ENCODE peak calls at places on chromosome 19, in ten cellular contexts. D is C1 segment of cervical spinal cord; E is dermis microvascular lymphatic vessel endothelial cell; N is effector CD4-positive, alpha-beta T cell; K is CD4-positive, alpha-beta memory T cell; S is body of pancreas; M is endothelial cell of umbilical vein; X is SW480; I is ELR; O is T-helper 17 cell. Y is an unnamed sample.

GRCh38 chr19:44260343-44260681 is 626 bp downstream of the ZNF233 start:
- DNase-seq in O (no peak), N (no peak), S (no peak), K (no peak), I (no peak), X (no peak), E (no peak), M (no peak), D (no peak), Y (no peak)

GRCh38 chr19:11005521-11005920 is 44.7 kb downstream of the SMARCA4 start:
- DNase-seq in K (no peak), E (no peak), M (no peak), N (no peak), D (no peak), I (no peak), S (no peak), O (no peak), X (no peak), Y (no peak)

GRCh38 chr19:9306443-9306842 is 3.2 kb downstream of the ZNF699 start:
- DNase-seq in D (no peak), S (no peak), E (no peak), N (no peak), K (no peak), M (no peak), O (no peak), I (peak), X (no peak), Y (no peak)

GRCh38 chr19:10009269-10009665 is 1.0 kb downstream of the COL5A3 start:
- DNase-seq in O (peak), E (no peak), I (peak), N (peak), S (peak), M (peak), K (peak), D (no peak), X (no peak), Y (no peak)

GRCh38 chr19:38061294-38061693 is 154.3 kb downstream of the SIPA1L3 start:
- DNase-seq in K (no peak), E (no peak), S (no peak), I (peak), M (no peak), D (no peak), O (no peak), N (no peak), X (peak), Y (no peak)

GRCh38 chr19:50377051-50377441 is 789 bp downstream of the NR1H2 start:
- DNase-seq in O (peak), D (no peak), I (no peak), S (peak), N (peak), M (peak), K (peak), E (no peak), X (peak), Y (no peak)

GRCh38 chr19:16626796-16627193 is 1.2 kb downstream of the MED26 start:
- DNase-seq in X (no peak), K (no peak), S (no peak), O (no peak), M (no peak), D (no peak), E (no peak), N (no peak), I (peak), Y (no peak)

GRCh38 chr19:50203281-50204080 is at the start of gene MYH14:
- DNase-seq in E (peak), N (no peak), D (peak), O (no peak), M (peak), I (no peak), S (peak), X (peak), K (no peak), Y (no peak)

GRCh38 chr19:35141627-35142401 is 1.2 kb upstream of the FXYD7 start:
- DNase-seq in D (no peak), X (no peak), O (no peak), M (no peak), S (peak), E (no peak), I (no peak), K (no peak), N (no peak), Y (peak)

GRCh38 chr19:48925240-48925843 is 8.2 kb upstream of the DHDH start:
- DNase-seq in O (no peak), S (no peak), N (no peak), X (peak), K (no peak), M (no peak), I (peak), E (no peak), D (no peak), Y (no peak)

GRCh38 chr19:47896019-47896418 is 9.9 kb upstream of the SULT2A1 start:
- DNase-seq in I (no peak), M (no peak), K (no peak), S (no peak), E (no peak), N (no peak), D (no peak), X (no peak), O (no peak), Y (no peak)

GRCh38 chr19:10112895-10113591 is 1.6 kb downstream of the P2RY11 start:
- DNase-seq in I (peak), O (peak), D (peak), X (peak), S (peak), N (peak), K (peak), M (no peak), E (no peak), Y (peak)

GRCh38 chr19:17109962-17110598 is 34.5 kb downstream of the MYO9B start:
- DNase-seq in O (no peak), I (no peak), E (no peak), X (no peak), M (no peak), S (peak), K (no peak), D (peak), N (no peak), Y (peak)

GRCh38 chr19:13986348-13986904 is 19.7 kb downstream of the RFX1 start:
- DNase-seq in K (peak), S (peak), X (peak), O (peak), I (peak), D (peak), M (peak), N (peak), E (peak), Y (peak)

GRCh38 chr19:1921326-1921725 is 16.1 kb downstream of the ADAT3 start:
- DNase-seq in N (no peak), O (no peak), M (no peak), K (no peak), D (no peak), X (no peak), E (no peak), I (no peak), S (no peak), Y (no peak)

GRCh38 chr19:21482863-21483276 is 22.5 kb upstream of the ZNF429 start:
- DNase-seq in S (peak), E (no peak), I (peak), K (peak), N (peak), M (peak), O (peak), X (no peak), D (no peak), Y (peak)

GRCh38 chr19:41886761-41887710 is 4.1 kb downstream of the ARHGEF1 start:
- DNase-seq in D (no peak), O (peak), I (peak), N (peak), K (peak), X (peak), S (peak), M (no peak), E (no peak), Y (peak)

GRCh38 chr19:48933382-48933932 is at the start of gene DHDH:
- DNase-seq in K (peak), O (peak), I (peak), E (no peak), N (peak), M (peak), X (peak), D (no peak), S (peak), Y (peak)

GRCh38 chr19:53102701-53103140 is 501 bp downstream of the ZNF160 start:
- DNase-seq in E (no peak), X (no peak), O (no peak), M (peak), K (peak), D (no peak), I (peak), S (peak), N (no peak), Y (peak)

GRCh38 chr19:23436944-23437343 is 41.7 kb upstream of the ZNF91 start:
- DNase-seq in S (no peak), M (no peak), K (no peak), O (no peak), D (no peak), I (peak), E (no peak), X (no peak), N (no peak), Y (no peak)

GRCh38 chr19:457636-458035 is 3.2 kb downstream of the SHC2 start:
- DNase-seq in E (no peak), S (no peak), K (no peak), N (no peak), I (no peak), D (no peak), O (no peak), X (no peak), M (no peak), Y (no peak)

GRCh38 chr19:1173845-1174809 is at the start of gene SBNO2:
- DNase-seq in N (peak), I (peak), K (peak), O (peak), D (peak), M (peak), S (peak), E (peak), X (peak), Y (peak)

GRCh38 chr19:28882818-28883217 is 330.1 kb downstream of the UQCRFS1 start:
- DNase-seq in X (no peak), O (no peak), D (peak), N (no peak), M (no peak), I (no peak), S (no peak), E (no peak), K (no peak), Y (no peak)

GRCh38 chr19:50414850-50415660 is 3.7 kb upstream of the SPIB start:
- DNase-seq in N (peak), O (peak), X (no peak), D (peak), S (peak), K (peak), E (peak), M (peak), I (peak), Y (peak)

GRCh38 chr19:13718733-13719132 is 45.6 kb upstream of the MRI1 start:
- DNase-seq in E (no peak), X (peak), D (no peak), O (no peak), S (peak), I (peak), M (no peak), K (no peak), N (no peak), Y (no peak)

GRCh38 chr19:17847538-17848366 is at the start of gene JAK3:
- DNase-seq in S (peak), O (peak), M (peak), D (peak), X (no peak), K (peak), N (peak), I (peak), E (no peak), Y (peak)

Y was measured in naive B cell.